ENCODE peak calls at places on chromosomes 16 and 17, in eight cellular contexts. Y, B, R, A, E, X, O and J are unnamed samples.

GRCh38 chr17:50586421-50587247 is 26.1 kb downstream of the CACNA1G start:
- DNase-seq in Y (no peak), B (no peak), R (no peak), A (no peak), E (no peak), X (no peak), O (no peak), J (no peak)

GRCh38 chr16:46746821-46747776 is 1.0 kb downstream of the MYLK3 start:
- DNase-seq in Y (no peak), B (no peak), R (no peak), A (no peak), E (no peak), X (peak; percentile 92), O (no peak), J (no peak)

GRCh38 chr16:31527617-31528287 is at the start of gene AHSP:
- DNase-seq in Y (no peak), B (no peak), R (no peak), A (no peak), E (no peak), X (no peak), O (no peak), J (no peak)

GRCh38 chr16:88941933-88942909 is 34.8 kb downstream of the CBFA2T3 start:
- DNase-seq in Y (no peak), B (no peak), R (peak; percentile 21), A (no peak), E (peak; percentile 69), X (peak; percentile 75), O (peak; percentile 82), J (no peak)

GRCh38 chr17:78822552-78822951 is 18.1 kb downstream of the USP36 start:
- DNase-seq in Y (peak; percentile 92), B (peak; percentile 82), R (no peak), A (no peak), E (no peak), X (no peak), O (no peak), J (peak; percentile 67)

GRCh38 chr17:56639517-56639916 is 46.0 kb downstream of the NOG start:
- DNase-seq in Y (no peak), B (no peak), R (no peak), A (no peak), E (no peak), X (no peak), O (no peak), J (no peak)

GRCh38 chr16:77897831-77898540 is 109.6 kb downstream of the VAT1L start:
- DNase-seq in Y (no peak), B (no peak), R (no peak), A (no peak), E (no peak), X (no peak), O (no peak), J (no peak)

GRCh38 chr17:915416-916201 is 64.0 kb downstream of the NXN start:
- DNase-seq in Y (no peak), B (peak; percentile 33), R (no peak), A (no peak), E (no peak), X (peak; percentile 86), O (peak; percentile 49), J (no peak)

GRCh38 chr17:42562845-42563509 is 1.0 kb downstream of the COASY start:
- DNase-seq in Y (no peak), B (no peak), R (no peak), A (no peak), E (peak; percentile 54), X (no peak), O (no peak), J (no peak)

GRCh38 chr16:5033256-5034166 is at the start of gene NAGPA:
- DNase-seq in Y (peak; percentile 54), B (peak; percentile 88), R (peak; percentile 64), A (peak; percentile 92), E (peak; percentile 92), X (peak; percentile 91), O (peak; percentile 95), J (peak; percentile 55)

GRCh38 chr17:76982408-76983074 is 114.3 kb downstream of the MGAT5B start:
- DNase-seq in Y (no peak), B (no peak), R (no peak), A (no peak), E (no peak), X (no peak), O (no peak), J (no peak)

GRCh38 chr16:57477531-57478202 is 8.6 kb downstream of the DOK4 start:
- DNase-seq in Y (no peak), B (no peak), R (no peak), A (no peak), E (no peak), X (peak; percentile 46), O (peak; percentile 56), J (no peak)

GRCh38 chr16:2333772-2334379 is 6.7 kb downstream of the ABCA3 start:
- DNase-seq in Y (no peak), B (no peak), R (no peak), A (no peak), E (no peak), X (no peak), O (no peak), J (no peak)

GRCh38 chr17:75697651-75698291 is 23.5 kb upstream of the ITGB4 start:
- DNase-seq in Y (no peak), B (peak; percentile 95), R (no peak), A (peak; percentile 75), E (peak; percentile 58), X (no peak), O (no peak), J (no peak)

GRCh38 chr17:1224330-1224729 is 44.5 kb upstream of the ABR start:
- DNase-seq in Y (no peak), B (no peak), R (no peak), A (no peak), E (no peak), X (no peak), O (no peak), J (no peak)

GRCh38 chr16:66656547-66656946 is 40.0 kb downstream of the CMTM4 start:
- DNase-seq in Y (no peak), B (no peak), R (no peak), A (no peak), E (no peak), X (no peak), O (no peak), J (no peak)

GRCh38 chr17:3033741-3034577 is 29.4 kb downstream of the OR1D5 start:
- DNase-seq in Y (no peak), B (no peak), R (no peak), A (no peak), E (no peak), X (no peak), O (no peak), J (no peak)

GRCh38 chr16:4945560-4946502 is 8.9 kb upstream of the PPL start:
- DNase-seq in Y (peak; percentile 50), B (no peak), R (no peak), A (peak; percentile 39), E (peak; percentile 43), X (no peak), O (no peak), J (no peak)

GRCh38 chr17:81481011-81481799 is 31.4 kb downstream of the ACTG1 start:
- DNase-seq in Y (no peak), B (peak; percentile 84), R (no peak), A (peak; percentile 68), E (peak; percentile 70), X (peak; percentile 88), O (peak; percentile 87), J (no peak)

GRCh38 chr16:5490499-5490898 is 392.9 kb upstream of the EEF2KMT start:
- DNase-seq in Y (no peak), B (peak; percentile 65), R (no peak), A (peak; percentile 5), E (peak; percentile 73), X (peak; percentile 72), O (peak; percentile 82), J (no peak)

GRCh38 chr17:72119963-72120877 is 600 bp upstream of the SOX9 start:
- DNase-seq in Y (no peak), B (peak; percentile 70), R (no peak), A (peak; percentile 46), E (peak; percentile 71), X (peak; percentile 66), O (peak; percentile 75), J (no peak)

GRCh38 chr16:30901201-30902069 is 5.0 kb downstream of the CTF1 start:
- DNase-seq in Y (no peak), B (no peak), R (no peak), A (no peak), E (no peak), X (no peak), O (no peak), J (no peak)

GRCh38 chr17:62862251-62862650 is 54.1 kb upstream of the MARCHF10 start:
- DNase-seq in Y (no peak), B (no peak), R (no peak), A (no peak), E (no peak), X (no peak), O (no peak), J (no peak)

GRCh38 chr16:1770328-1771071 is 843 bp downstream of the NME3 start:
- DNase-seq in Y (peak; percentile 23), B (peak; percentile 48), R (no peak), A (peak; percentile 79), E (peak; percentile 82), X (no peak), O (peak; percentile 55), J (no peak)

GRCh38 chr16:82936941-82937551 is 310.3 kb downstream of the CDH13 start:
- DNase-seq in Y (no peak), B (no peak), R (no peak), A (no peak), E (no peak), X (no peak), O (no peak), J (no peak)